ENCODE peak calls at places on chromosomes 16 and 17, in four cellular contexts. N is heart left ventricle; D is thoracic aorta; E is stimulated activated CD4-positive, alpha-beta T cell treated with anti-CD3 and anti-CD28 coated beads, Interleukin-1b, Interleukin-23, amount 100 ng/mL, for 4 hours. V is an unnamed sample.

GRCh38 chr17:57898487-57899311 is 48.9 kb upstream of the MRPS23 start:
- DNase-seq in N (peak), D (no peak), E (no peak), V (no peak)

GRCh38 chr16:70804153-70804728 is 3.3 kb upstream of the VAC14 start:
- DNase-seq in N (no peak), D (no peak), E (no peak), V (no peak)

GRCh38 chr16:50309156-50309526 is 42.8 kb downstream of the ADCY7 start:
- DNase-seq in N (no peak), D (no peak), E (no peak), V (no peak)

GRCh38 chr17:43943769-43944418 is 1.6 kb upstream of the PPY start:
- DNase-seq in N (peak), D (peak), E (peak), V (peak)

GRCh38 chr16:80619824-80620223 is 79.0 kb downstream of the DYNLRB2 start:
- DNase-seq in N (no peak), D (no peak), E (no peak), V (no peak)

GRCh38 chr16:7497667-7498066 is 165.0 kb downstream of the RBFOX1 start:
- DNase-seq in N (no peak), D (no peak), E (no peak), V (no peak)

GRCh38 chr16:17194190-17194780 is 276.5 kb downstream of the XYLT1 start:
- DNase-seq in N (peak), D (no peak), E (peak), V (peak)

GRCh38 chr16:70598937-70599503 is 47.3 kb upstream of the IL34 start:
- DNase-seq in N (no peak), D (no peak), E (no peak), V (no peak)

GRCh38 chr17:34712481-34713195 is 133.3 kb downstream of the TMEM132E start:
- DNase-seq in N (no peak), D (no peak), E (no peak), V (no peak)

GRCh38 chr17:63332286-63332685 is 113.8 kb downstream of the CYB561 start:
- DNase-seq in N (no peak), D (no peak), E (no peak), V (no peak)

GRCh38 chr17:29291163-29291752 is 2.7 kb downstream of the NUFIP2 start:
- DNase-seq in N (no peak), D (no peak), E (no peak), V (peak)

GRCh38 chr16:57862698-57863433 is 60.6 kb upstream of the KIFC3 start:
- DNase-seq in N (no peak), D (no peak), E (no peak), V (no peak)

GRCh38 chr17:72077326-72077960 is 43.4 kb upstream of the SOX9 start:
- DNase-seq in N (no peak), D (no peak), E (no peak), V (no peak)

GRCh38 chr16:79380990-79381389 is 219.5 kb downstream of the MAF start:
- DNase-seq in N (no peak), D (no peak), E (no peak), V (no peak)

GRCh38 chr17:2361361-2361760 is 24.1 kb downstream of the SGSM2 start:
- DNase-seq in N (no peak), D (no peak), E (no peak), V (no peak)

GRCh38 chr16:27795992-27796614 is 246.2 kb downstream of the KATNIP start:
- DNase-seq in N (peak), D (no peak), E (no peak), V (no peak)

GRCh38 chr16:8847623-8848022 is 21.2 kb downstream of the CARHSP1 start:
- DNase-seq in N (no peak), D (no peak), E (no peak), V (no peak)

GRCh38 chr16:74738134-74738541 is 36.5 kb downstream of the FA2H start:
- DNase-seq in N (no peak), D (no peak), E (no peak), V (no peak)

GRCh38 chr17:34619687-34620217 is 40.4 kb downstream of the TMEM132E start:
- DNase-seq in N (no peak), D (no peak), E (no peak), V (no peak)

GRCh38 chr17:15882777-15883176 is 62.2 kb upstream of the ADORA2B start:
- DNase-seq in N (no peak), D (no peak), E (no peak), V (no peak)

GRCh38 chr16:20911361-20911760 is 10.8 kb downstream of the LYRM1 start:
- DNase-seq in N (no peak), D (no peak), E (no peak), V (no peak)

GRCh38 chr17:20257008-20257407 is 210.3 kb downstream of the LGALS9B start:
- DNase-seq in N (no peak), D (no peak), E (no peak), V (no peak)

GRCh38 chr16:69193860-69194259 is 6.9 kb downstream of the SNTB2 start:
- DNase-seq in N (no peak), D (no peak), E (no peak), V (no peak)

GRCh38 chr17:70808596-70808995 is 639.3 kb downstream of the KCNJ2 start:
- DNase-seq in N (no peak), D (no peak), E (no peak), V (no peak)

GRCh38 chr16:6483634-6484033 is 849.0 kb upstream of the RBFOX1 start:
- DNase-seq in N (no peak), D (no peak), E (no peak), V (no peak)

GRCh38 chr16:88438084-88438870 is 14.8 kb upstream of the ZFPM1 start:
- DNase-seq in N (no peak), D (no peak), E (no peak), V (no peak)

GRCh38 chr16:86510465-86511261 is at the start of gene FOXF1:
- DNase-seq in N (no peak), D (no peak), E (no peak), V (no peak)

GRCh38 chr17:59652119-59652518 is 32.4 kb downstream of the CLTC start:
- DNase-seq in N (no peak), D (no peak), E (no peak), V (no peak)

GRCh38 chr17:18315498-18316360 is 636 bp downstream of the SMCR8 start:
- DNase-seq in N (no peak), D (no peak), E (no peak), V (no peak)

GRCh38 chr16:57239089-57239488 is 6.0 kb upstream of the ARL2BP start:
- DNase-seq in N (no peak), D (no peak), E (no peak), V (no peak)

GRCh38 chr16:88754912-88755744 is 29.9 kb downstream of the PIEZO1 start:
- DNase-seq in N (no peak), D (no peak), E (no peak), V (no peak)

GRCh38 chr17:14712471-14713075 is 411.7 kb downstream of the HS3ST3B1 start:
- DNase-seq in N (no peak), D (no peak), E (no peak), V (no peak)

GRCh38 chr17:46851029-46851741 is at the start of gene WNT9B:
- DNase-seq in N (no peak), D (no peak), E (no peak), V (no peak)

GRCh38 chr17:56440391-56440790 is 153.1 kb upstream of the NOG start:
- DNase-seq in N (no peak), D (no peak), E (no peak), V (no peak)